ENCODE peak calls at places on chromosomes 5 and 9, in nine cellular contexts. E is psoas muscle, Z is tibial artery, J is brain microvascular endothelial cell, Q is cardiac muscle cell, O is cardiac fibroblast, A is heart right ventricle, U is SK-N-SH, K is GM23338. V is an unnamed sample.

GRCh38 chr9:109859447-109859846 is 79.4 kb downstream of the PALM2AKAP2 start:
- DNase-seq in E (no peak), Z (no peak), J (no peak), Q (no peak), O (peak; percentile 16), A (no peak), U (no peak), K (no peak), V (no peak)

GRCh38 chr5:72523960-72524582 is 16.9 kb upstream of the ZNF366 start:
- DNase-seq in E (no peak), Z (no peak), J (peak; percentile 61), Q (peak; percentile 91), O (peak; percentile 96), A (no peak), U (no peak), K (peak; percentile 77), V (no peak)

GRCh38 chr5:36079200-36079761 is 12.6 kb upstream of the UGT3A2 start:
- DNase-seq in E (no peak), Z (no peak), J (peak; percentile 44), Q (peak; percentile 69), O (peak; percentile 66), A (no peak), U (peak; percentile 75), K (peak; percentile 92), V (no peak)

GRCh38 chr9:129724456-129725190 is 28.2 kb downstream of the PTGES start:
- DNase-seq in E (peak; percentile 45), Z (no peak), J (no peak), Q (no peak), O (no peak), A (no peak), U (peak; percentile 26), K (no peak), V (peak; percentile 71)

GRCh38 chr5:177545487-177546261 is 8.7 kb downstream of the FAM193B start:
- DNase-seq in E (peak; percentile 61), Z (peak; percentile 92), J (peak; percentile 85), Q (peak; percentile 96), O (peak; percentile 98), A (peak; percentile 65), U (no peak), K (no peak), V (peak; percentile 84)

GRCh38 chr5:34622046-34622435 is 34.1 kb upstream of the RAI14 start:
- DNase-seq in E (no peak), Z (no peak), J (no peak), Q (peak; percentile 49), O (no peak), A (no peak), U (no peak), K (no peak), V (no peak)

GRCh38 chr5:34930527-34930844 is 1.1 kb downstream of the DNAJC21 start:
- DNase-seq in E (no peak), Z (no peak), J (peak; percentile 22), Q (peak; percentile 19), O (peak; percentile 54), A (no peak), U (no peak), K (no peak), V (no peak)

GRCh38 chr5:150329038-150329437 is 26.3 kb upstream of the ARSI start:
- DNase-seq in E (no peak), Z (no peak), J (no peak), Q (peak; percentile 40), O (no peak), A (no peak), U (no peak), K (no peak), V (no peak)

GRCh38 chr9:113580041-113580953 is 116.8 kb downstream of the RGS3 start:
- DNase-seq in E (peak; percentile 77), Z (peak; percentile 97), J (no peak), Q (peak; percentile 76), O (peak; percentile 59), A (peak; percentile 72), U (no peak), K (no peak), V (peak; percentile 95)

GRCh38 chr9:76378367-76379073 is 15.7 kb downstream of the RFK start:
- DNase-seq in E (no peak), Z (no peak), J (no peak), Q (no peak), O (peak; percentile 27), A (no peak), U (no peak), K (no peak), V (no peak)

GRCh38 chr5:150206076-150206779 is 16.4 kb downstream of the SLC6A7 start:
- DNase-seq in E (no peak), Z (no peak), J (no peak), Q (no peak), O (no peak), A (no peak), U (no peak), K (no peak), V (no peak)

GRCh38 chr5:39631948-39632347 is 207.2 kb upstream of the DAB2 start:
- DNase-seq in E (no peak), Z (no peak), J (no peak), Q (no peak), O (no peak), A (no peak), U (no peak), K (no peak), V (no peak)

GRCh38 chr5:124289122-124289521 is 457.3 kb downstream of the ZNF608 start:
- DNase-seq in E (peak; percentile 15), Z (no peak), J (no peak), Q (no peak), O (no peak), A (peak; percentile 62), U (peak; percentile 17), K (no peak), V (no peak)

GRCh38 chr9:116137581-116137980 is 16.0 kb upstream of the PAPPA start:
- DNase-seq in E (no peak), Z (no peak), J (no peak), Q (no peak), O (no peak), A (no peak), U (no peak), K (no peak), V (no peak)

GRCh38 chr5:138745268-138745667 is 8.0 kb upstream of the CTNNA1 start:
- DNase-seq in E (no peak), Z (no peak), J (no peak), Q (no peak), O (no peak), A (no peak), U (no peak), K (no peak), V (no peak)

GRCh38 chr5:32474201-32474854 is 29.8 kb upstream of the ZFR start:
- DNase-seq in E (no peak), Z (no peak), J (no peak), Q (no peak), O (no peak), A (no peak), U (no peak), K (no peak), V (no peak)
- H3K4me3 ChIP-seq in E (no peak overlapping the region), Z (no peak overlapping the region), J (no peak overlapping the region), Q (no peak overlapping the region), O (no peak overlapping the region), A (no peak overlapping the region), U (no peak overlapping the region), K (no peak overlapping the region), V (no peak overlapping the region)

DNA sequence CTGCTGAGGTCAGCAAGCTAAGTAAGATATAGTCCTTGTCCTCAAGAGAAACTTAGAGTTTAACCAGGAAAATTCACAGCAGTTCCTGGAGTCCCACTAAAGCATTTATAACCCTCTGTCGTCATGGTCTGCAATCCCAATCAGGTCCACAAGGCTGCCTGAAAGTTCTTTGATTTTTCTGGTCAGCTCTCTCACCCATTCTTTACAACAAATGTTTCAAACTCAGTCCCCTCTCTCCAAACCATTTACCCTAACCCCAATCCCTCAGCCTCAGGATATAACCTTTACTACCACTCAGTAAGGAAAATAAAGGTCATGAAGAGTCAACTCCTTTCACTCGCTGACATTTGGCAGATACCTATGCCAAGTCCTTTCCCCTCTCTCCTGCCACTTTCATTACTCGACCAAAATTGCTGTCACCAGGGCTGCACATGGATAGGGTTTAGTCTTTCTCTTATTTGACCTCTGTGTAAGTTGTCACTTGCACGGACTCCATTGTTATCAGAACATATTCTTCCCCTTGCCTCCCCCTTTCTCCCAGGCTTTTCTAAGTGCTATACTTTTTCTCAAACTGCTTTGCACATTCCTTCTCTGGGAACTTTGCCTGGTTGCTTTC is 936.6 kb downstream of the NR2F1-AS1 start:
- DNase-seq in E (no peak), Z (no peak), J (no peak), Q (peak; percentile 17), O (no peak), A (no peak), U (no peak), K (peak; percentile 62), V (no peak)
- TF ChIP-seq CTCF in E (no peak), Z (no peak), J (peak; percentile 27), Q (no peak), O (peak; percentile 7), A (no peak), U (no peak), K (peak; percentile 35), V (no peak)

DNA sequence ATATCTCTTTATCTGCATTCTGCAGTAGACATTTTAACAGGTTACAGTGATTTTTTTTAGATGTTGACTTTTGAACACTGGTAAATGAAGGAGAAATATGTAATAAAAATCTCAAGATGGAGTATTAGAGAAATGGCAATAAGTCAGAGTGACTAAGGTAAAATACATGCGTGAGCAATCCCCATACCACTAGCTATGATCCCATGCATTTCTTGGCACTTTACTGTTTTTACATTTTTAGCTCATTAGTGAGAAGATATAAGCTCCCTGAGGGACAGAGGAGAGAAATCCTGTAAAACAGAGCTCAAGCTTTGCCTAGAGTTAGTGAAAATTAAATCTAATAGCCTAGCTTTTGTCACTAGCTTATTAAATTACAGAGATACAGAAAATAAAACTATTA is 181.9 kb upstream of the TRPM3 start:
- DNase-seq in E (no peak), Z (no peak), J (no peak), Q (peak; percentile 46), O (peak; percentile 86), A (no peak), U (no peak), K (no peak), V (no peak)
- H3K4me3 ChIP-seq in E (no peak overlapping the region), Z (no peak overlapping the region), J (no peak overlapping the region), Q (no peak overlapping the region), O (no peak overlapping the region), A (no peak overlapping the region), U (no peak overlapping the region), K (no peak overlapping the region), V (no peak overlapping the region)

GRCh38 chr5:53962306-53962705 is 348.1 kb downstream of the ARL15 start:
- DNase-seq in E (no peak), Z (no peak), J (no peak), Q (no peak), O (no peak), A (no peak), U (no peak), K (no peak), V (no peak)

GRCh38 chr5:53965459-53965858 is 344.9 kb downstream of the ARL15 start:
- DNase-seq in E (no peak), Z (no peak), J (peak; percentile 51), Q (peak; percentile 73), O (no peak), A (no peak), U (no peak), K (no peak), V (no peak)

GRCh38 chr5:53969331-53969730 is 341.0 kb downstream of the ARL15 start:
- DNase-seq in E (no peak), Z (no peak), J (no peak), Q (no peak), O (no peak), A (no peak), U (peak; percentile 24), K (no peak), V (no peak)

DNA sequence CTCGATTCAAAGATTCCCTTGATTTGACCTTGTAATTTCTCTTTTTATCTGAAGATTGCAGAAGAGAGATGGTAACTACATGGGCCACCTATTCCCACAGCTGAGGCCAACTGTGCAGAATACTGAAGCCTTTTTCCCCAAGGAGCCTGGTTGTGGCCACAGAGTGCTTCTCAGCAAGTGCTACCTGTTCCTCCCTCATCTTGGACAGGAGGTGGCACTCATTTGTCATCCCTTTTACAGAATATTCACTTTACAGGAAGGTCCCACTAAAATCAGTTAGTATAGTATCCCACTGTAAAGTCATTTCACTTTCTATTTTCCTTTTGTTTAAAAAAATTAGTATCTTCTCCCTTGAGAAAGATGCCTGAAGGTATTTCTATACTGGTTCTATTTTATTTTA is 346.4 kb downstream of the ARL15 start:
- DNase-seq in E (no peak), Z (no peak), J (no peak), Q (no peak), O (no peak), A (no peak), U (no peak), K (peak; percentile 21), V (no peak)
- TF ChIP-seq CTCF in E (no peak), Z (no peak), J (no peak), Q (no peak), O (no peak), A (no peak), U (no peak), K (peak; percentile 19), V (no peak)

V was measured in coronary artery.